ENCODE peak calls at places on chromosomes 1 and 21, in six cellular contexts. T, E, X, P, L and Z are unnamed samples.

GRCh38 chr1:96596226-96596625 is 125.4 kb upstream of the PTBP2 start:
- DNase-seq in T (peak), E (peak), X (peak), P (peak), L (peak), Z (no peak)

GRCh38 chr1:228463559-228464455 is 23.4 kb upstream of the RNF187 start:
- DNase-seq in T (peak), E (no peak), X (no peak), P (no peak), L (peak), Z (peak)

GRCh38 chr1:2488688-2489087 is 12.6 kb downstream of the PLCH2 start:
- DNase-seq in T (no peak), E (no peak), X (no peak), P (no peak), L (no peak), Z (no peak)

GRCh38 chr1:55854911-55855310 is 639.7 kb upstream of the USP24 start:
- DNase-seq in T (peak), E (no peak), X (peak), P (no peak), L (no peak), Z (no peak)

GRCh38 chr1:156251527-156251926 is 3.7 kb upstream of the PAQR6 start:
- DNase-seq in T (no peak), E (no peak), X (no peak), P (no peak), L (no peak), Z (no peak)

GRCh38 chr1:238745069-238745468 is 641.3 kb upstream of the CHRM3 start:
- DNase-seq in T (no peak), E (no peak), X (no peak), P (peak), L (no peak), Z (no peak)

GRCh38 chr21:45361033-45361997 is 43.6 kb upstream of the COL18A1 start:
- DNase-seq in T (no peak), E (no peak), X (no peak), P (peak), L (no peak), Z (no peak)

GRCh38 chr1:202107801-202108731 is 14.7 kb upstream of the GPR37L1 start:
- DNase-seq in T (no peak), E (no peak), X (no peak), P (no peak), L (no peak), Z (no peak)

GRCh38 chr1:117562581-117563491 is 43.0 kb upstream of the TENT5C start:
- DNase-seq in T (no peak), E (no peak), X (no peak), P (no peak), L (no peak), Z (no peak)

GRCh38 chr1:39572379-39573096 is 4.1 kb downstream of the PABPC4 start:
- DNase-seq in T (no peak), E (no peak), X (no peak), P (no peak), L (no peak), Z (no peak)

GRCh38 chr1:50279622-50280320 is 143.5 kb downstream of the DMRTA2 start:
- DNase-seq in T (peak), E (no peak), X (peak), P (no peak), L (peak), Z (no peak)

GRCh38 chr21:44353200-44353970 is at the start of gene TRPM2:
- DNase-seq in T (peak), E (no peak), X (peak), P (peak), L (no peak), Z (peak)

GRCh38 chr1:104648269-104648691 is 898.6 kb downstream of the AMY1C start:
- DNase-seq in T (peak), E (peak), X (no peak), P (no peak), L (no peak), Z (no peak)

GRCh38 chr1:202959276-202959620 is 1.1 kb upstream of the ADIPOR1 start:
- DNase-seq in T (peak), E (peak), X (peak), P (no peak), L (no peak), Z (no peak)

GRCh38 chr1:200099040-200099439 is 71.5 kb downstream of the NR5A2 start:
- DNase-seq in T (peak), E (no peak), X (peak), P (no peak), L (no peak), Z (no peak)

GRCh38 chr1:24003331-24003972 is 23.3 kb upstream of the SRSF10 start:
- DNase-seq in T (peak), E (no peak), X (peak), P (no peak), L (no peak), Z (no peak)

GRCh38 chr1:231376875-231377549 is 38.9 kb downstream of the SPRTN start:
- DNase-seq in T (peak), E (no peak), X (no peak), P (no peak), L (no peak), Z (no peak)

GRCh38 chr1:116067564-116067887 is 43.7 kb upstream of the MAB21L3 start:
- DNase-seq in T (peak), E (no peak), X (peak), P (no peak), L (no peak), Z (no peak)

GRCh38 chr1:46466477-46467182 is 23.0 kb upstream of the DMBX1 start:
- DNase-seq in T (no peak), E (no peak), X (peak), P (no peak), L (peak), Z (peak)

GRCh38 chr1:152035406-152036315 is 1.1 kb downstream of the S100A11 start:
- DNase-seq in T (no peak), E (no peak), X (peak), P (no peak), L (peak), Z (no peak)